ENCODE peak calls at places on chromosome 14, in eight cellular contexts. J is ovary, A is foreskin fibroblast, B is iPS-NIHi11, K is PC-3, X is mucosa of descending colon, F is NAMALWA, L is heart right ventricle. E is an unnamed sample.

GRCh38 chr14:72894323-72894622 is 372 bp upstream of the DPF3 start:
- DNase-seq in B (no peak), K (no peak), J (no peak), L (no peak), A (no peak), F (no peak), X (no peak), E (no peak)

GRCh38 chr14:54555651-54556050 is 11.3 kb upstream of the SAMD4A start:
- DNase-seq in A (no peak), B (no peak), J (no peak), K (peak; percentile 51), F (no peak), X (no peak), L (no peak), E (no peak)

GRCh38 chr14:102967506-102967795 is 45.0 kb downstream of the AMN start:
- DNase-seq in K (no peak), F (no peak), B (no peak), J (no peak), A (no peak), L (no peak), X (no peak), E (no peak)

GRCh38 chr14:67228325-67228984 is 12.8 kb upstream of the PALS1 start:
- DNase-seq in L (no peak), K (peak; percentile 67), X (no peak), F (no peak), A (no peak), B (no peak), J (no peak), E (no peak)

GRCh38 chr14:55638665-55639064 is 58.7 kb downstream of the KTN1 start:
- DNase-seq in L (no peak), X (no peak), J (no peak), B (no peak), K (no peak), F (no peak), A (no peak), E (no peak)

GRCh38 chr14:94458558-94459200 is 6.1 kb upstream of the SERPINA11 start:
- DNase-seq in L (no peak), A (no peak), X (no peak), F (no peak), J (no peak), K (no peak), B (no peak), E (no peak)

GRCh38 chr14:100790785-100791667 is 34.9 kb upstream of the MEG3 start:
- DNase-seq in X (no peak), L (no peak), F (no peak), J (no peak), K (no peak), A (no peak), B (no peak), E (no peak)

GRCh38 chr14:22871962-22872832 is 657 bp downstream of the LRP10 start:
- DNase-seq in K (peak; percentile 94), B (peak; percentile 81), A (peak; percentile 72), F (peak; percentile 75), X (peak; percentile 93), J (peak; percentile 90), L (peak; percentile 74), E (peak; percentile 93)

GRCh38 chr14:101026341-101026740 is 122.8 kb upstream of the RTL1 start:
- DNase-seq in L (no peak), J (no peak), B (no peak), A (no peak), F (no peak), X (no peak), K (no peak), E (peak; percentile 50)